ENCODE peak calls at places on chromosomes 5 and 9, in nine cellular contexts. C is SK-N-SH, Q is bronchial epithelial cell, Y is HL-60, R is astrocyte, E is colonic mucosa, S is retinal pigment epithelial cell, B is GM12865, H is AG09309. A is an unnamed sample.

GRCh38 chr5:134245101-134245604 is 19.3 kb upstream of the PPP2CA start:
- DNase-seq in C (no peak), Q (peak; percentile 94), Y (no peak), R (peak; percentile 80), E (no peak), S (no peak), B (no peak), H (no peak), A (peak; percentile 37)

GRCh38 chr5:4164167-4164566 is 568.5 kb downstream of the IRX1 start:
- DNase-seq in C (no peak), Q (no peak), Y (no peak), R (no peak), E (no peak), S (no peak), B (no peak), H (no peak), A (no peak)

GRCh38 chr5:153425914-153426313 is 64.6 kb upstream of the GRIA1 start:
- DNase-seq in C (no peak), Q (no peak), Y (no peak), R (no peak), E (no peak), S (no peak), B (peak; percentile 12), H (no peak), A (no peak)

GRCh38 chr5:14450055-14450524 is 131.5 kb upstream of the OTULINL start:
- DNase-seq in C (no peak), Q (no peak), Y (no peak), R (peak; percentile 97), E (no peak), S (no peak), B (peak; percentile 27), H (peak; percentile 87), A (peak; percentile 96)

GRCh38 chr9:68560131-68560844 is 19.6 kb upstream of the TMEM252 start:
- DNase-seq in C (peak; percentile 21), Q (no peak), Y (peak; percentile 76), R (no peak), E (peak; percentile 74), S (no peak), B (peak; percentile 74), H (no peak), A (peak; percentile 3)

GRCh38 chr5:107340631-107341030 is 330.1 kb downstream of the EFNA5 start:
- DNase-seq in C (no peak), Q (peak; percentile 91), Y (no peak), R (no peak), E (no peak), S (no peak), B (no peak), H (no peak), A (no peak)

GRCh38 chr5:27450607-27451006 is 412.2 kb upstream of the CDH9 start:
- DNase-seq in C (no peak), Q (peak; percentile 69), Y (no peak), R (no peak), E (no peak), S (no peak), B (no peak), H (no peak), A (peak; percentile 6)

GRCh38 chr9:133693703-133694529 is 44.2 kb downstream of the SARDH start:
- DNase-seq in C (no peak), Q (no peak), Y (no peak), R (no peak), E (no peak), S (no peak), B (no peak), H (no peak), A (no peak)

GRCh38 chr9:87007711-87008360 is 60.5 kb upstream of the GAS1 start:
- DNase-seq in C (peak; percentile 69), Q (no peak), Y (no peak), R (no peak), E (no peak), S (no peak), B (no peak), H (peak; percentile 50), A (peak; percentile 93)

DNA sequence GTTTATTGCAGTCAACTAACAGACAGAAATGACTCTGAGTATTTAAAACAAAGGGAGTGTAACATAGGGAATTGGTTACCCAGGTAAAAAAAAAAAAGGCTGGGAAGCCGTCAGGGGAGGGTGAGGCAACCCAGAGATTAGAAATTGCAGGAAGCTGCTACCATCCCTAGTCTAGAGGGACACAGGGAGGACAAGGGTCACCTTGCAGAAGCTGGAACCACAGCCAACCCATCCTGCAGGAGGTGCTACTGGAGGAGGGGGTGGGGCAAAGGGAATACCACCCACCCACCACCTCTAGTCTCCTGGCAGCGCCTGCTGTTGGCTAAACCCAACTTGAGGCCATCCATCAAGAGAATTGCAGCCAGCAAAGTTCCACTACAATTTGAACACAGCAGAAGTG is 6.5 kb downstream of the CAST start:
- DNase-seq in C (no peak), Q (no peak), Y (no peak), R (no peak), E (peak; percentile 77), S (no peak), B (no peak), H (no peak), A (no peak)
- TF ChIP-seq CTCF in C (no peak), Q (no peak), Y (no peak), R (no peak), E (no peak), S (no peak), B (no peak), H (no peak), A (no peak)

DNA sequence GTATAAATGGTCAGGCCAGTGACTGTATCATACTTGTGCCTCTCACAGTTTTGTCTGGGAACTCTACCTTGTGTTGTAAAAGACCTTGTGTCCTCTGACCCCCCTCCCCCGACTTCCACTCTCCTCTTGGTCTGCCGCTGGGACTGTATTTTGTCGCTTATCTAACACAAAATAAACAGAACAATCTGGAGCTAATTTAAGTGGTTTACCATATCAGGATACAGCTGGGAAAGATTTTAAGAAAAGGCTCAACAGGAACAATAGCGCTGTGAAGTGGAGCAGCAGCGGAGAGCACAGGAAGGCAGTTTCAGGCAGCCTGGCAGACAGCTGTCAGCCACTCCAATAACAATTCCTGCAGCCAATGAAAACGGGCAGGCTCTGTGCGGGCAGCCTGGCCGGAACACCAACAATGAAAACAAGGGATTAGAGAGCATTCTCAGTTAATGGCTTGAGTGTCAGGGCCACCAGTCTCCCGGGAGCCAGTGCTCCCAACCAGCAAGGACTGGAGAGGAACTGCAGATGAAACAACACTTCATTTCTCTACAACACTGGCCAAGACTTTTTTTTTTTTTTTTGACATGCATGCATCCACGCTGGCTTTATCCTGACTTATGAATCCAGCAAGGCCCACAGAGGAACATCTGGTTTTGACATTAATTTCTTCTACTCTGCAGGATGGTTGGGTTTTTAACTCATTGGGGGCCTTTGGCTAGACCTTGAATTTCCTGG is 76.8 kb downstream of the ARSB start:
- DNase-seq in C (peak; percentile 69), Q (peak; percentile 30), Y (no peak), R (peak; percentile 88), E (peak; percentile 64), S (no peak), B (no peak), H (peak; percentile 37), A (peak; percentile 65)
- H3K4me3 ChIP-seq in C (peak overlapping the region; percentile 22), Q (no peak overlapping the region), Y (no peak overlapping the region), R (peak overlapping the region; percentile 27), E (no peak overlapping the region), S (no peak overlapping the region), B (no peak overlapping the region), H (peak overlapping the region; percentile 20), A (peak overlapping the region; percentile 47)

DNA sequence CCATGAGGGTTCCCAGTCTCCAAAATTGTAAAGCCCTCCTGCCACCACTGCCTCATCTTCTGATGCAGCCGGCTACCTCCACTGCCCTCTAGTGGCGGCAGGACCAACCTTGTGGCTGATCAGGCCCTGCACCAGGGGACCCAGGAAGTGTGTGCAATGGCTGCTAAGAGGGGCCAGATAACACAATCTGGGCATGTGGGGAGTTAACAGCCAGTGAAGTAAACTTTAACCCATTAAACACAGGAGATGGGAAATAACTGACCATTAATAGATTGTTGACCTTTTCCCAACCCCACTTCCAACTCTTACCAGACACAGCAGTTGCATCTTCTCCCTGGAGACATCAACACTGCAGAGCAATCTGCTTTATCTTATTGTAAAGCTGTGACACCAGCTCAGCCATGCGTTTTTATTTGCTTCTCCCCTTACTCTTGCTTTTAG is 63.3 kb downstream of the FREM1 start:
- DNase-seq in C (peak; percentile 75), Q (peak; percentile 21), Y (no peak), R (peak; percentile 1), E (peak; percentile 60), S (no peak), B (peak; percentile 72), H (no peak), A (peak; percentile 39)
- TF ChIP-seq CTCF in C (peak; percentile 80), Q (peak; percentile 84), Y (peak; percentile 10), R (peak; percentile 63), E (peak; percentile 60), S (peak; percentile 87), B (peak; percentile 86), H (peak; percentile 88), A (peak; percentile 76)

GRCh38 chr5:139684881-139685749 is 37.0 kb downstream of the CXXC5 start:
- DNase-seq in C (peak; percentile 76), Q (no peak), Y (no peak), R (no peak), E (no peak), S (no peak), B (no peak), H (no peak), A (no peak)
- H3K4me3 ChIP-seq in C (no peak overlapping the region), Q (no peak overlapping the region), Y (no peak overlapping the region), R (no peak overlapping the region), E (no peak overlapping the region), S (no peak overlapping the region), B (no peak overlapping the region), H (no peak overlapping the region), A (no peak overlapping the region)

A was measured in AG10803.